ENCODE peak calls at places on chromosomes 13 and 19, in five cellular contexts. D, V, E, U and F are unnamed samples.

GRCh38 chr13:21735621-21736401 is 64.9 kb downstream of the FGF9 start:
- DNase-seq in D (no peak), V (no peak), E (peak; percentile 21), U (no peak), F (no peak)

GRCh38 chr19:29872224-29872731 is 60.5 kb downstream of the CCNE1 start:
- DNase-seq in D (no peak), V (no peak), E (no peak), U (no peak), F (no peak)

GRCh38 chr13:35549481-35549880 is 73.0 kb upstream of the MAB21L1 start:
- DNase-seq in D (peak; percentile 47), V (peak; percentile 15), E (no peak), U (no peak), F (no peak)

GRCh38 chr19:29662604-29663404 is 2.5 kb upstream of the PLEKHF1 start:
- DNase-seq in D (peak; percentile 86), V (no peak), E (no peak), U (peak; percentile 88), F (peak; percentile 42)

GRCh38 chr19:29837448-29837961 is 25.7 kb downstream of the CCNE1 start:
- DNase-seq in D (no peak), V (peak; percentile 84), E (no peak), U (no peak), F (no peak)

GRCh38 chr13:26946675-26947342 is 186.2 kb upstream of the GPR12 start:
- DNase-seq in D (peak; percentile 31), V (peak; percentile 16), E (no peak), U (no peak), F (no peak)

GRCh38 chr13:78401833-78402232 is 201.5 kb downstream of the POU4F1 start:
- DNase-seq in D (no peak), V (no peak), E (no peak), U (no peak), F (no peak)

GRCh38 chr13:40221460-40222201 is 444.8 kb downstream of the FOXO1 start:
- DNase-seq in D (peak; percentile 79), V (no peak), E (no peak), U (peak; percentile 77), F (no peak)

GRCh38 chr19:3474015-3474414 is 6.3 kb downstream of the SMIM24 start:
- DNase-seq in D (no peak), V (no peak), E (no peak), U (no peak), F (peak; percentile 80)

GRCh38 chr19:50728084-50728737 is 5.0 kb downstream of the CLEC11A start:
- DNase-seq in D (peak; percentile 63), V (no peak), E (no peak), U (peak; percentile 86), F (peak; percentile 48)

GRCh38 chr13:28035146-28035782 is 46.8 kb upstream of the URAD start:
- DNase-seq in D (no peak), V (no peak), E (peak; percentile 30), U (no peak), F (peak; percentile 20)

GRCh38 chr13:113863511-113864302 is at the start of gene GAS6:
- DNase-seq in D (no peak), V (no peak), E (no peak), U (peak; percentile 67), F (peak; percentile 83)

GRCh38 chr13:95360052-95360451 is 58.8 kb upstream of the ABCC4 start:
- DNase-seq in D (no peak), V (no peak), E (no peak), U (no peak), F (no peak)

GRCh38 chr13:113400621-113401451 is 36.9 kb upstream of the GRTP1 start:
- DNase-seq in D (no peak), V (no peak), E (no peak), U (no peak), F (no peak)

GRCh38 chr13:90365130-90365529 is 982.4 kb upstream of the MIR17HG start:
- DNase-seq in D (no peak), V (no peak), E (no peak), U (no peak), F (no peak)

GRCh38 chr13:37806666-37807065 is 62.9 kb downstream of the TRPC4 start:
- DNase-seq in D (no peak), V (no peak), E (no peak), U (no peak), F (no peak)

GRCh38 chr19:3132971-3133792 is 2.7 kb upstream of the GNA15 start:
- DNase-seq in D (peak; percentile 54), V (peak; percentile 85), E (no peak), U (no peak), F (no peak)

GRCh38 chr19:41638624-41639023 is 11.8 kb upstream of the CEACAM4 start:
- DNase-seq in D (no peak), V (no peak), E (no peak), U (no peak), F (no peak)

GRCh38 chr19:6580313-6580712 is 10.6 kb downstream of the CD70 start:
- DNase-seq in D (no peak), V (no peak), E (no peak), U (no peak), F (no peak)

GRCh38 chr19:38412491-38412890 is 9.6 kb downstream of the FAM98C start:
- DNase-seq in D (no peak), V (no peak), E (no peak), U (no peak), F (no peak)

GRCh38 chr19:39966617-39967016 is 4.3 kb upstream of the PSMC4 start:
- DNase-seq in D (no peak), V (no peak), E (no peak), U (no peak), F (peak; percentile 6)

GRCh38 chr19:39968789-39969188 is 2.2 kb upstream of the PSMC4 start:
- DNase-seq in D (no peak), V (no peak), E (no peak), U (no peak), F (peak; percentile 16)

GRCh38 chr19:39969266-39969665 is 1.7 kb upstream of the PSMC4 start:
- DNase-seq in D (no peak), V (no peak), E (no peak), U (no peak), F (peak; percentile 17)

GRCh38 chr19:39969681-39970423 is 1.1 kb upstream of the PSMC4 start:
- DNase-seq in D (no peak), V (no peak), E (no peak), U (no peak), F (peak; percentile 19)

GRCh38 chr19:39967561-39967960 is 3.4 kb upstream of the PSMC4 start:
- DNase-seq in D (no peak), V (no peak), E (no peak), U (no peak), F (peak; percentile 4)
- H3K4me3 ChIP-seq in D (no peak overlapping the region), V (no peak overlapping the region), E (no peak overlapping the region), U (no peak overlapping the region), F (no peak overlapping the region)

GRCh38 chr19:49430172-49430677 is 5.0 kb downstream of the GFY start:
- DNase-seq in D (no peak), V (no peak), E (no peak), U (no peak), F (no peak)
- H3K27me3 ChIP-seq in D (peaks cover 83% of the 10 kb centered on the region), V (peaks cover 10% of the 10 kb centered on the region), E (peaks cover 3% of the 10 kb centered on the region), U (peaks cover 66% of the 10 kb centered on the region), F (peaks cover 71% of the 10 kb centered on the region)

DNA sequence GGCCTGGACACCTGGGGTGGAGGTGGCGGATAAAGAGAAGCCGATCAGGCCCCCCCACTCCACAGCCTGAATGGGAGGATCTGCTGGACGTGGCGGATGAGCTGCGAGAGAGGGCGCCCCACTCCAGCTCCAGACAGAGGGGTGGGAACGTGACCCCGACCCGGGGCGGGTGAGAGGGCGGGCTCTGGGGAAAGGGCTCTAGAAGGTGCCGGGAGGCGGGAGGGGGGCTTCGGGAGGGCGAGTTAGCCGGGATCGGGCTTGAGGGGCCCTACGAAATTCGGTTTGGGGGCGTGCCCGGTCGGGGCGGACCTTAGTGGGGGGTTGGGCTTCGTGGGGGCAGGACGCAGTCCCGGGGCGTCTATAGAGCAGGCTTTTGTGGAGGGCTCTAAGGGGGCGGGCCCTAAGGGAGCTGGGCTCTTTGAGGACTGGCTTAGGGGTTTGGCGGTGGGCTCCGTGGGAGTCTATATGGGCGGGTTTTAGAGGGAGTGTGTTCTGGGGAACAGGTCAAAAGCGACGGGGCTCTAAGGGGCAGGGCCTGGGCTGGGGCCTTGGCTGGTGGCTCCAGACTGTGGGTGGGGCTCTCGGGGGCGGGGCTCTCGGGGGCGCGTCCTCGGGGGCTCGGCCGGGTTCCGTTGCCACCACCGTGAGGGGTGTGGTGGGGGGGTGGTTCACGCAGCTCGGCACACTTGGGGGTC is 4.1 kb upstream of the NANOS3 start:
- DNase-seq in D (no peak), V (no peak), E (no peak), U (no peak), F (peak; percentile 62)
- H3K4me3 ChIP-seq in D (peak overlapping the region; percentile 33), V (peak overlapping the region; percentile 47), E (no peak overlapping the region), U (peak overlapping the region; percentile 17), F (peak overlapping the region; percentile 40)

DNA sequence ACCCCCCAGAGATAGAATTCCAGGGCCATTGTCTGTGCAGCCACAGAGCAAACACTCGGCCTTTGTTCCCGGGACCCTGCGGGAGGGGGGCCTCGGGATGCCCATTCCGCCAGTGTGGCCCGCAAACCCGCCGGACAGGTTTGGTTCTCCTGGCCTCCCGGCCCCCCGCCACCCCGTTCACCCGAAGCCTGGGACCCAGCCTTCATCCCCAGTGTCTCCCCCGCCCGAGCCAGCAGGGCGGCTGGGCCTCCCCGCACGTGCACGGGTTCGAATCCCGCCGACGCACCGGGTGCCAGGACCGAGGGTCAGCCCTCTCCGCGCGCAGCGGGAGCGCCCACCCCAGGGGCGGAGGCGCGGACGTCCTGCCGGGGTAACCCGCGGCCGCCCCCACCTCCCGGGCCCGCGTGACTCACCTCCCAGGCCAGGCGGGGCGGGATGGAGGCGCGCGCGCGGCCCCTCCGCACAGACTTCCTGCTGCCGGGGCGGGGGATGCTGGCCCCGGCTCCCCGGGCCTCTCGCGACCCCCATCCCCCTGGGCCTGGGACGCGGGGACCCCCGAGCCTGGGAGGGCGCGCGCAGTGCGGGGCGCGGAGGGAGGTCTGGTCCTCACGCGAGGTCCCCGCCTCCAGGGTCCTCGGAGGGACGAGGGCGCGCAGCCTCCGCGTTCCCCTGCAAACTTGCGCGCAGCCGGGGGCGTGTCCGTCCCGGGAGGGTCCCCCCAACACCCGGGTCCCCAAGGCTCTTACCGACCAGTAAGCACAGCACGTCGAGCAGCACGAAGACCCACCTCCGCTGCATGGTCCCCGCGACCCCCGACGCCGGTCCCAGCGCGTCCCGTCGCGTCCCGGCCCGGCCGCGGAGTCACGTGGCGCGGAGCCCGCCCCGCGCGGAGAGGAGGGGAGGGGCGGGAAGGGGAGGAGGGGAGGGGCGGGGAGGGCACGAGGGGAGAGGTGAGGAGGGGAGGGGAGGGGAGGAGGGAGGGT is at the start of gene PLPP2:
- DNase-seq in D (no peak), V (no peak), E (peak; percentile 54), U (peak; percentile 57), F (peak; percentile 65)
- H3K27me3 ChIP-seq in D (peaks cover 10% of the 10 kb centered on the region), V (no peaks in the 10 kb centered on the region), E (no peaks in the 10 kb centered on the region), U (no peaks in the 10 kb centered on the region), F (peaks cover 16% of the 10 kb centered on the region)

DNA sequence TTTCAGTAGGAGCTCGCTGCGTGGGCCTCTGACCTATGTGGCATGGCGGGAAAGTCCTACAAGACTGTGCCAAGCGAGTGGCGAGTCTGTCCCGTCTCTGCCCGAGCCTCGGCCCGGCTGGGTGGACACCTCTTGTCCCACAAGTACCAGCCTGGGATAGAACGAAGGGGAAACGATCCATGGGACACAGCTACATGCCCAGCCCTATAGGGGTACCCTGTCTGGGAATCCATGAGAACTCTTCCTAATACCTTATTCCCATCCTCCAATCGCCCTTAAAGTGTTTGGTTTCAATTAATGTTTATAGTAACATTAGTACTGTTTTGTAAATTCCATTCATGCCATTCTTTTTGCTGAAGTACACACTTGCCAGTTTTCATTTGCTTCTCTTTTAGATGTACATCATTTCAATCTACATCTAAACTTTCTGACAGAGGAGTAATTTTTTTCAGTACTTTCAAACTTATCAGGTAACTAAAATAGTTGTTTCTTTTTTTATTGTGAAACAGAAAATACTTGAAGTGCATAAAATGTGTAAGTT is 667 bp upstream of the ZNF790 start:
- DNase-seq in D (no peak), V (no peak), E (no peak), U (no peak), F (no peak)
- H3K4me3 ChIP-seq in D (peak overlapping the region; percentile 83), V (peak overlapping the region; percentile 79), E (peak overlapping the region; percentile 82), U (peak overlapping the region; percentile 79), F (peak overlapping the region; percentile 79)